ENCODE peak calls at places on chromosomes 11 and 22, in seven cellular contexts. One of them, this sample, is unnamed.

GRCh38 chr11:101444164-101444563 is 139.6 kb downstream of the TRPC6 start:
- DNase-seq in cardiac fibroblast: peak
- DNase-seq in fibroblast of lung: no peak
- DNase-seq in adipocyte: no peak
- DNase-seq in Jurkat, Clone E6-1: peak
- DNase-seq in gastrocnemius medialis: no peak
- DNase-seq in ascending aorta: no peak
- DNase-seq in this sample: no peak

GRCh38 chr22:39493759-39494158 is 8.3 kb upstream of the MIEF1 start:
- DNase-seq in Jurkat, Clone E6-1: no peak
- DNase-seq in adipocyte: peak
- DNase-seq in gastrocnemius medialis: no peak
- DNase-seq in ascending aorta: no peak
- DNase-seq in fibroblast of lung: peak
- DNase-seq in cardiac fibroblast: peak
- DNase-seq in this sample: peak

GRCh38 chr22:49992921-49993648 is 19.5 kb downstream of the IL17REL start:
- DNase-seq in gastrocnemius medialis: no peak
- DNase-seq in cardiac fibroblast: peak
- DNase-seq in fibroblast of lung: peak
- DNase-seq in ascending aorta: peak
- DNase-seq in adipocyte: peak
- DNase-seq in Jurkat, Clone E6-1: no peak
- DNase-seq in this sample: peak

GRCh38 chr11:86152006-86152862 is 83.3 kb upstream of the PICALM start:
- DNase-seq in cardiac fibroblast: peak
- DNase-seq in gastrocnemius medialis: no peak
- DNase-seq in ascending aorta: no peak
- DNase-seq in adipocyte: peak
- DNase-seq in Jurkat, Clone E6-1: peak
- DNase-seq in fibroblast of lung: peak
- DNase-seq in this sample: peak

GRCh38 chr11:74050465-74050864 is 41.6 kb upstream of the UCP3 start:
- DNase-seq in fibroblast of lung: no peak
- DNase-seq in ascending aorta: no peak
- DNase-seq in cardiac fibroblast: peak
- DNase-seq in gastrocnemius medialis: no peak
- DNase-seq in adipocyte: no peak
- DNase-seq in Jurkat, Clone E6-1: no peak
- DNase-seq in this sample: no peak

GRCh38 chr11:77886401-77886800 is 65.5 kb downstream of the AAMDC start:
- DNase-seq in adipocyte: no peak
- DNase-seq in fibroblast of lung: peak
- DNase-seq in cardiac fibroblast: no peak
- DNase-seq in ascending aorta: no peak
- DNase-seq in gastrocnemius medialis: no peak
- DNase-seq in Jurkat, Clone E6-1: no peak
- DNase-seq in this sample: no peak

GRCh38 chr22:47599753-47600152 is 837.3 kb downstream of the TBC1D22A start:
- DNase-seq in gastrocnemius medialis: no peak
- DNase-seq in Jurkat, Clone E6-1: no peak
- DNase-seq in cardiac fibroblast: no peak
- DNase-seq in adipocyte: no peak
- DNase-seq in fibroblast of lung: no peak
- DNase-seq in ascending aorta: no peak
- DNase-seq in this sample: no peak

GRCh38 chr22:39661842-39662676 is 91.5 kb downstream of the CACNA1I start:
- DNase-seq in gastrocnemius medialis: no peak
- DNase-seq in fibroblast of lung: no peak
- DNase-seq in ascending aorta: no peak
- DNase-seq in cardiac fibroblast: no peak
- DNase-seq in adipocyte: no peak
- DNase-seq in Jurkat, Clone E6-1: no peak
- DNase-seq in this sample: no peak

GRCh38 chr22:37657590-37658132 is 862 bp upstream of the PDXP start:
- DNase-seq in cardiac fibroblast: no peak
- DNase-seq in Jurkat, Clone E6-1: no peak
- DNase-seq in adipocyte: no peak
- DNase-seq in ascending aorta: no peak
- DNase-seq in fibroblast of lung: no peak
- DNase-seq in gastrocnemius medialis: no peak
- DNase-seq in this sample: no peak

DNA sequence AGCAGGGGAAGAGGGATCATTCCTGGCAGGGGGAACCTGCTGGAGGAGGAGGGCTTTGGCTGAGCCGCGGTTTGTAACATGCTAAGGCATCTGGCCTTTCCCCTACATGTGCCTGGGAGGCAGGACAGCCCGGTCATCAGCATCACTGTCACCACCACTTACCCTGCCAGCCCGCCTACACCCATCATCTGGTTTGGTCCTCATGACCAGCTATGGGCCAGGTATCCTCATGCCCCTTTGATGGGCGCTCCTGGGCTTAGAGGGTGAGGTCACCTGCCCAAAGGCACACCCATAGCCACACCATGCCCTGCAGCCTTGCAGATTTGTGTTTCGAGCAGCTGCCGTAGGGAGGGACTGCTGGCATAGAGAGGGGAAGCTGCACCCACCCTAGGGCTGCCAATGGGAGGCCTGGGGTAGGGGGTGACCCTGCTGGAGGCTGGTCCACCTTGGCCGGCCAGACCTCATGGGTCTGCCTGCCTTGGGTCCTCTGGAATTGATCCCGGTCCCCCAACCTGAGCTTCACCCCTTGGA is 2.6 kb downstream of the MRGPRF start:
- DNase-seq in adipocyte: peak
- DNase-seq in fibroblast of lung: peak
- DNase-seq in ascending aorta: no peak
- DNase-seq in Jurkat, Clone E6-1: no peak
- DNase-seq in gastrocnemius medialis: no peak
- DNase-seq in cardiac fibroblast: no peak
- DNase-seq in this sample: no peak
- H3K4me3 ChIP-seq in adipocyte: peak
- H3K4me3 ChIP-seq in fibroblast of lung: peak
- H3K4me3 ChIP-seq in ascending aorta: peak
- H3K4me3 ChIP-seq in Jurkat, Clone E6-1: peak
- H3K4me3 ChIP-seq in gastrocnemius medialis: peak
- H3K4me3 ChIP-seq in cardiac fibroblast: peak
- H3K4me3 ChIP-seq in this sample: peak

DNA sequence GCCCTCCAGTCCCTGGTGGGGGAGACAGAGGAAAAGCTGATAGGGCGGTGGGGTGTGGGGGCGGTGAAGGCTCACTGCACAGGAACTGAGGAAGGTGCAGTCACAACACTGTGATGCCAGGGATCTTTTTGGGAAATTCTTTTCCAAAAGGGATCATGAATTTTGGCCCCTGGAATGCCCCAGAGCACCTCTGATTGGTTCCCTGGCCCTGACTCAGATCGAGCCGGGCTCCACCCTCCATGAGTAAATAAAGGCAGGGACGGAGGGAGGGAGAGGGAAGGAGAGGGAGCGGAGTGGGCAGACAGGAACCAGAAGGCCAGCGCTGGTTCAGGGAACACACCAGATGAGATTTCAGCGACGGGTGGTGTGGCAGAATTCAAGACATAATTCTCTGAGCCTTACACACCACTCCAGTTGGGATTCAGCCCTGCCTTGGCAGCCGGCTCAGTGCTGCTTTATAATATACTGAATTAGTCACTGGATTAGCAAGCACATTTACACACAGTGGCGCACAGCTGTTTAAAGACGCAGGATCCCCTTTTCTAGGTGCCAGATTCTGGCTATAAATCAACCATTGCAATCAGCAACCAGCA is 80.3 kb downstream of the ETS1 start:
- DNase-seq in cardiac fibroblast: peak
- DNase-seq in ascending aorta: peak
- DNase-seq in adipocyte: peak
- DNase-seq in fibroblast of lung: peak
- DNase-seq in Jurkat, Clone E6-1: no peak
- DNase-seq in gastrocnemius medialis: peak
- DNase-seq in this sample: peak
- H3K4me3 ChIP-seq in cardiac fibroblast: peak
- H3K4me3 ChIP-seq in ascending aorta: peak
- H3K4me3 ChIP-seq in adipocyte: peak
- H3K4me3 ChIP-seq in fibroblast of lung: no peak
- H3K4me3 ChIP-seq in Jurkat, Clone E6-1: no peak
- H3K4me3 ChIP-seq in gastrocnemius medialis: peak
- H3K4me3 ChIP-seq in this sample: peak

GRCh38 chr11:9789919-9790318 is 126.0 kb downstream of the SWAP70 start:
- DNase-seq in ascending aorta: no peak
- DNase-seq in gastrocnemius medialis: no peak
- DNase-seq in Jurkat, Clone E6-1: no peak
- DNase-seq in fibroblast of lung: no peak
- DNase-seq in cardiac fibroblast: no peak
- DNase-seq in adipocyte: no peak
- DNase-seq in this sample: no peak

GRCh38 chr11:9787981-9788521 is 124.2 kb downstream of the SWAP70 start:
- DNase-seq in ascending aorta: peak
- DNase-seq in fibroblast of lung: peak
- DNase-seq in gastrocnemius medialis: peak
- DNase-seq in adipocyte: peak
- DNase-seq in cardiac fibroblast: peak
- DNase-seq in Jurkat, Clone E6-1: no peak
- DNase-seq in this sample: peak

GRCh38 chr11:9783986-9784385 is 120.1 kb downstream of the SWAP70 start:
- DNase-seq in gastrocnemius medialis: no peak
- DNase-seq in Jurkat, Clone E6-1: no peak
- DNase-seq in ascending aorta: no peak
- DNase-seq in adipocyte: no peak
- DNase-seq in fibroblast of lung: no peak
- DNase-seq in cardiac fibroblast: peak
- DNase-seq in this sample: no peak

GRCh38 chr11:9784602-9785315 is 120.9 kb downstream of the SWAP70 start:
- DNase-seq in adipocyte: peak
- DNase-seq in gastrocnemius medialis: no peak
- DNase-seq in fibroblast of lung: no peak
- DNase-seq in Jurkat, Clone E6-1: peak
- DNase-seq in ascending aorta: no peak
- DNase-seq in cardiac fibroblast: no peak
- DNase-seq in this sample: peak

DNA sequence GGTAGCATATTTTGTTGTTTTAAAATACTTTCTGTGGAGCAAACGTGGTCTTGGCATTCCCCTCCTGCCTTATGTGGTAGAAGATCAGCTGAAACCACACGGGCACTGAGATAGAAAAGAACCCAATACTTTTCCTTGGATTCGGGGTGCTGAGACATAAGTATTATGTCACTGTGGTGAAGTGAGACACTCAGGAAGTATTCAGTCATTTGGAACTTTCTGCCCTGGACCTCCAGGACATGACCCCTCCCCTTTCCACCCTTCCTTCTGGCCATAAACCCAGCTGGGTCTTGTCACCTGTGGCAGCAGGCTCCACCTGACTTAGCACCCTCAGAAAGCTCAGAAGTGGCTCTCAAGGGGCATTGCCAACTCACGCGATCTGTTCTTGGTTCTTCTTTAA is 123.4 kb downstream of the SWAP70 start:
- DNase-seq in fibroblast of lung: peak
- DNase-seq in cardiac fibroblast: peak
- DNase-seq in gastrocnemius medialis: no peak
- DNase-seq in ascending aorta: no peak
- DNase-seq in adipocyte: no peak
- DNase-seq in Jurkat, Clone E6-1: no peak
- DNase-seq in this sample: no peak
- H3K4me3 ChIP-seq in fibroblast of lung: no peak
- H3K4me3 ChIP-seq in cardiac fibroblast: no peak
- H3K4me3 ChIP-seq in gastrocnemius medialis: no peak
- H3K4me3 ChIP-seq in ascending aorta: no peak
- H3K4me3 ChIP-seq in adipocyte: no peak
- H3K4me3 ChIP-seq in Jurkat, Clone E6-1: no peak
- H3K4me3 ChIP-seq in this sample: no peak

GRCh38 chr11:68342459-68343158 is 30.2 kb downstream of the LRP5 start:
- DNase-seq in fibroblast of lung: peak
- DNase-seq in Jurkat, Clone E6-1: no peak
- DNase-seq in adipocyte: peak
- DNase-seq in gastrocnemius medialis: no peak
- DNase-seq in cardiac fibroblast: no peak
- DNase-seq in ascending aorta: no peak
- DNase-seq in this sample: no peak

GRCh38 chr11:68343761-68344256 is 31.4 kb downstream of the LRP5 start:
- DNase-seq in fibroblast of lung: no peak
- DNase-seq in cardiac fibroblast: no peak
- DNase-seq in adipocyte: no peak
- DNase-seq in ascending aorta: no peak
- DNase-seq in Jurkat, Clone E6-1: no peak
- DNase-seq in gastrocnemius medialis: no peak
- DNase-seq in this sample: no peak

GRCh38 chr11:68340003-68340767 is 27.8 kb downstream of the LRP5 start:
- DNase-seq in Jurkat, Clone E6-1: peak
- DNase-seq in fibroblast of lung: no peak
- DNase-seq in adipocyte: no peak
- DNase-seq in gastrocnemius medialis: no peak
- DNase-seq in cardiac fibroblast: no peak
- DNase-seq in ascending aorta: no peak
- DNase-seq in this sample: no peak

GRCh38 chr11:68340784-68341556 is 28.6 kb downstream of the LRP5 start:
- DNase-seq in ascending aorta: peak
- DNase-seq in gastrocnemius medialis: no peak
- DNase-seq in fibroblast of lung: no peak
- DNase-seq in cardiac fibroblast: peak
- DNase-seq in Jurkat, Clone E6-1: peak
- DNase-seq in adipocyte: no peak
- DNase-seq in this sample: no peak

GRCh38 chr11:68341557-68342458 is 29.4 kb downstream of the LRP5 start:
- DNase-seq in ascending aorta: no peak
- DNase-seq in adipocyte: no peak
- DNase-seq in fibroblast of lung: no peak
- DNase-seq in gastrocnemius medialis: no peak
- DNase-seq in Jurkat, Clone E6-1: no peak
- DNase-seq in cardiac fibroblast: no peak
- DNase-seq in this sample: no peak
- H3K4me3 ChIP-seq in ascending aorta: peak
- H3K4me3 ChIP-seq in adipocyte: peak
- H3K4me3 ChIP-seq in fibroblast of lung: no peak
- H3K4me3 ChIP-seq in gastrocnemius medialis: no peak
- H3K4me3 ChIP-seq in Jurkat, Clone E6-1: no peak
- H3K4me3 ChIP-seq in cardiac fibroblast: no peak
- H3K4me3 ChIP-seq in this sample: no peak

GRCh38 chr11:132035228-132035627 is 664.8 kb downstream of the NTM start:
- DNase-seq in Jurkat, Clone E6-1: no peak
- DNase-seq in fibroblast of lung: no peak
- DNase-seq in cardiac fibroblast: no peak
- DNase-seq in gastrocnemius medialis: no peak
- DNase-seq in ascending aorta: no peak
- DNase-seq in adipocyte: no peak
- DNase-seq in this sample: no peak
- H3K4me3 ChIP-seq in Jurkat, Clone E6-1: no peak
- H3K4me3 ChIP-seq in fibroblast of lung: no peak
- H3K4me3 ChIP-seq in cardiac fibroblast: no peak
- H3K4me3 ChIP-seq in gastrocnemius medialis: no peak
- H3K4me3 ChIP-seq in ascending aorta: no peak
- H3K4me3 ChIP-seq in adipocyte: no peak
- H3K4me3 ChIP-seq in this sample: no peak

DNA sequence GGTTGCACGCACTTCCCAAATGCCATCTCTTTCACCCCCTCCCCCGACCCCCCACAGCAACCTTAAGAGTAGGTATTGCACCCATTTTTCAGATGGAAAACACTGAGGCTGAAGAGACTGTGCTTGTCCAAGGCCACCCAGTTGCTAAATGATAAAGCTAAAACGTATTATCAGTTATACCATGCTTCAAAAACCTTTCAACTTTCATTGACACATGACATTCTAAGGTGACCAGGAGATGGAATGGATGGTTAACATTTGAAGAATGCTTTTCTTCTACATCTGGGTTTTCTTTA is 4.0 kb downstream of the TIMP3 start:
- DNase-seq in fibroblast of lung: no peak
- DNase-seq in cardiac fibroblast: no peak
- DNase-seq in adipocyte: no peak
- DNase-seq in ascending aorta: no peak
- DNase-seq in Jurkat, Clone E6-1: no peak
- DNase-seq in gastrocnemius medialis: no peak
- DNase-seq in this sample: no peak
- H3K4me3 ChIP-seq in fibroblast of lung: no peak
- H3K4me3 ChIP-seq in cardiac fibroblast: no peak
- H3K4me3 ChIP-seq in adipocyte: peak
- H3K4me3 ChIP-seq in ascending aorta: peak
- H3K4me3 ChIP-seq in Jurkat, Clone E6-1: no peak
- H3K4me3 ChIP-seq in gastrocnemius medialis: peak
- H3K4me3 ChIP-seq in this sample: no peak

This sample was measured in fibroblast of pulmonary artery.